ENCODE peak calls at places on chromosomes 5 and 9, in five cellular contexts. W is mucosa of descending colon; Y is CD8-positive, alpha-beta T cell; N is endothelial cell of umbilical vein; X is HCT116. O is an unnamed sample.

GRCh38 chr5:91189480-91190332 is 193.4 kb downstream of the ARRDC3 start:
- DNase-seq in W (no peak), Y (no peak), N (peak; percentile 87), X (peak; percentile 28), O (peak; percentile 29)

GRCh38 chr5:104793031-104793430 is 1230.4 kb upstream of the NUDT12 start:
- DNase-seq in W (no peak), Y (no peak), N (no peak), X (no peak), O (no peak)

GRCh38 chr5:318341-318897 is 3.1 kb upstream of the AHRR start:
- DNase-seq in W (no peak), Y (no peak), N (no peak), X (peak; percentile 48), O (no peak)

GRCh38 chr9:37639109-37639748 is 11.5 kb upstream of the FRMPD1 start:
- DNase-seq in W (no peak), Y (no peak), N (no peak), X (no peak), O (peak; percentile 58)

GRCh38 chr5:154244476-154244875 is 53.9 kb downstream of the GALNT10 start:
- DNase-seq in W (no peak), Y (no peak), N (no peak), X (no peak), O (no peak)

GRCh38 chr5:137752873-137753226 is 1.3 kb downstream of the HNRNPA0 start:
- DNase-seq in W (no peak), Y (peak; percentile 29), N (peak; percentile 38), X (no peak), O (peak; percentile 20)

GRCh38 chr5:180915924-180916323 is 17.0 kb downstream of the BTNL8 start:
- DNase-seq in W (no peak), Y (no peak), N (no peak), X (no peak), O (peak; percentile 12)

GRCh38 chr5:87116821-87117512 is 150.7 kb upstream of the RASA1 start:
- DNase-seq in W (no peak), Y (no peak), N (no peak), X (no peak), O (peak; percentile 61)

GRCh38 chr5:59600998-59601397 is 292.5 kb downstream of the PDE4D start:
- DNase-seq in W (no peak), Y (no peak), N (no peak), X (no peak), O (no peak)

GRCh38 chr9:76905984-76906861 is at the start of gene PRUNE2:
- DNase-seq in W (peak; percentile 90), Y (no peak), N (peak; percentile 66), X (no peak), O (peak; percentile 50)

GRCh38 chr5:179225387-179225786 is 119.9 kb downstream of the ADAMTS2 start:
- DNase-seq in W (no peak), Y (no peak), N (no peak), X (no peak), O (no peak)

DNA sequence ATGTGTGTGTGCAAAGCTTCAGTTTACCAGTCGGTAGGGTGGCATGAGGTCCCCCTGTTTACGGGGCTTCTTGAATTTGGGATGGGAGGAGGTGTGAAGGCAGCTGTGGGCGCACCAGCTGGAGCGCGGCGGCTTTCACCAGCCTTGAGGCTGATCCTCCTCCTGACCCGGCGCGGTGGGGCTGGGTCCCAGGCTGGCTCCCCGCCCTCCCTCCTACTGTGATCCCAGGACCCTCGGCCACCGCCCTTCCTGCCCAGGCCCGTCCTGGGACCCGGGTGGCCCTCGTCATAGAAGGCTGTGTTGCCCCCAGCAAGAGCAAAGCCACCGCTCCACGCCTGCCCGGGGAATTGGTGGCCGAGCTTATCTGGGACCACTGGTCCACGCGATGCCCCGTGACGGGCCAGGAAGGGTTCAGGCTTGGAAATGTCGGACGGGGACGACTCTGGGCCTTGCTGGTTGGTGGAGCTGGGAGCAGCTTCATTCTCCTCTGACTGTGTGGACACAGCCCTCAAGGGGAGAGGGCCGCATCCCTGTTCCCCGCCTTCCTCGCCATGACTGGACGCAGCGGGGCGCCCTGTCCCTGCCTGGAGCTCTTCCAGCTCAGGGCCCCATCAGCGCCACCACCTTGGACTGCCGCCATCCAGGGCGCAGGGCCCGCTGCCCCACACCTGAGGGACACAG is 271.1 kb upstream of the IRX1 start:
- DNase-seq in W (no peak), Y (no peak), N (no peak), X (no peak), O (no peak)
- TF ChIP-seq CTCF in W (no peak), Y (no peak), N (no peak), X (no peak), O (no peak)

DNA sequence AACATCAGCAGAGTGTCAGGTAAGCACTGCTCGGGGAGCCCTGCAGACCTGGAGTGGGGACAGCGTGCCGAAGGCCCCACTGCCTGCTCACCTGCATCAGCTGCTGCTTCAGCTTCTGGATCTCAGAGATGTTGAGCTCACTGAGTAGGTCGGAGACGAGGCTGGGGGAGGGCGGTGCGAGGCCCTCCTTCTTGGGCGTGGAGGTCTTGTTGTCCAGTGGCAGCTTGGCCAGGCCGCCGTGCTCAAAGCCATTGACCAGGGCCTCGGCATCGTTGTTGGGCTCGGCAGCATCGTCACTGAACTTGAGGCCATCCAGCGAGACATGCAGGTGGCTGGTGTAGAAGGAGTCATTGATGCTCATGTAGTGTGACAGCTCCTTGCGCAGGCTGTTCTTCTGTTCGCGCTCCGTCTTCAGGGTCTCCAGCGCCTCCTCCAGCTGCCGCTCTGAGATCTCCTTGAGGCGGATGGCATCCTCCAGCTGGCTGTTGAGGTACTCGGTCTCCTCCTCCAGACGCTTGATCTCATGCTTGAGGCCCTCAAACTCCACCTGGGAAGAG is 44.3 kb downstream of the BICD2 start:
- DNase-seq in W (no peak), Y (no peak), N (no peak), X (no peak), O (no peak)
- H3K36me3 ChIP-seq in W (peaks cover 11% of the 10 kb centered on the region), Y (peaks cover 22% of the 10 kb centered on the region), N (peaks cover 14% of the 10 kb centered on the region), X (peaks cover 26% of the 10 kb centered on the region), O (peaks cover 43% of the 10 kb centered on the region)

DNA sequence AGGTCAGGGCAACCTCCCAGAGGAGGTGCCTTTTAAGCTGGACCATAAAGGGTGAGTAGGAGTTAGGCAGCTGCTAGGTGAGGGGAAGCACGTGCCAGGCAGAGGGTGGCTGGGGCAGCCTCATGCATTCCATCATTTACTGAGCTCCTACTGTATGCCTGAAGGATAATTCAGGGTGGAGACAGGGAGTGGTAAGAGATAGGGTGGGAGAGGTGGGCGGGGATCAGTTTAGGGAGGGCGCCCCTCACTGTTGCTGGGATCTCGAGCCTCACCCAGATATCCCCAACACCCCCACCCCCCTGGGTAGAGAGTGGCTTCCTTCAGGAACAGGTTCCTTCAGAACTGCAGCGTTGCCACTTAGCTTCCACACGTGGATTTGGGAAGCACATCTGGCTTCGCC is 74.5 kb upstream of the ASS1 start:
- DNase-seq in W (no peak), Y (no peak), N (no peak), X (no peak), O (no peak)
- H3K4me3 ChIP-seq in W (no peak overlapping the region), Y (no peak overlapping the region), N (no peak overlapping the region), X (no peak overlapping the region), O (no peak overlapping the region)

GRCh38 chr5:96843140-96843539 is 33.2 kb upstream of the ERAP2 start:
- DNase-seq in W (no peak), Y (no peak), N (no peak), X (no peak), O (no peak)
- TF ChIP-seq CTCF in W (no peak), Y (no peak), N (no peak), X (no peak), O (no peak)

DNA sequence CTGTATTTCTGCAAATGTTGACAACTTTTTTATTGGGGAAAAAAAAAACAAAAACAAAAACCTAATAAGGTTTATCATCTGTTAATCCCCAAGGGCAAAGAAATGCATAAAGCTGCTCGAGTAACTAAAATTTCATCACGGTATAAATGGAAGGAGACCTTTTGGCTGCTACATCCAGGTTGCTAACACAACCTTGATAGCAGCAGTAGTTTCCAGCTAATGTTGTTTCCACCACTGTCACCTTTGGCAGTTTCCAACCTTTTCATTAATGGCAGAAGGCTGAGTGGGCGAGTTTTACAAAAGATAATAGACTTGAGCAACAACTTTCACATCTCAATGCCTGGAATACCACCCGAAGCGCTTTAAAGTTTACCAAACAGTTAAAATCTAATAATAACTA is 8.5 kb downstream of the PAIP1 start:
- DNase-seq in W (no peak), Y (no peak), N (no peak), X (no peak), O (no peak)
- H3K36me3 ChIP-seq in W (no peaks in the 10 kb centered on the region), Y (peaks cover 20% of the 10 kb centered on the region), N (peaks cover 36% of the 10 kb centered on the region), X (peaks cover 55% of the 10 kb centered on the region), O (peaks cover 11% of the 10 kb centered on the region)

DNA sequence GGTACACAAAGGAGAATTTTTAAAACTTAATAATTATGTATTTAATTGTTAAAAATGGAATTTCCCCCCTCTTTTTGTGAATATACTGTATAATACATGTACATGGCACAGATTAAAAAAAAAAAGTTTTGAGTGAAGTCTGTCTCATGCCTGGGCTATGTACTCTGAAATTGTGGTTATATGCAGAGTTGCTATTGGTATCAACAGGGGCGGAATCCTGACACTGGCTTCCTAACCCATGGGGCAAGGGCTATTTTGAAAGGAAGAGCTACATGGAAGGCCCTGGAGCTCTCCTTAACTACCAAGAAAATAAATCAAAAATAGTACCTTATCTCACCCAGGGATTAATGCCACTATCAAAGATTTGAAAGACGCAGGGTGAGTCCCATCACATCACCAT is 865 bp upstream of the FAM193B start:
- DNase-seq in W (no peak), Y (no peak), N (no peak), X (no peak), O (no peak)
- H3K4me3 ChIP-seq in W (no peak overlapping the region), Y (no peak overlapping the region), N (no peak overlapping the region), X (no peak overlapping the region), O (no peak overlapping the region)

GRCh38 chr9:85248514-85249312 is 493.0 kb downstream of the AGTPBP1 start:
- DNase-seq in W (no peak), Y (no peak), N (no peak), X (no peak), O (peak; percentile 79)
- TF ChIP-seq CTCF in W (no peak), Y (no peak), N (no peak), X (no peak), O (no peak)

GRCh38 chr5:131436081-131436480 is 172.2 kb downstream of the CDC42SE2 start:
- DNase-seq in W (no peak), Y (no peak), N (no peak), X (no peak), O (no peak)

GRCh38 chr5:131426011-131426410 is 162.2 kb downstream of the CDC42SE2 start:
- DNase-seq in W (no peak), Y (no peak), N (no peak), X (no peak), O (no peak)

GRCh38 chr5:131430794-131431193 is 166.9 kb downstream of the CDC42SE2 start:
- DNase-seq in W (no peak), Y (no peak), N (no peak), X (no peak), O (no peak)

GRCh38 chr5:131431794-131432193 is 167.9 kb downstream of the CDC42SE2 start:
- DNase-seq in W (no peak), Y (no peak), N (no peak), X (no peak), O (no peak)
- H3K36me3 ChIP-seq in W (no peaks in the 10 kb centered on the region), Y (peaks cover 61% of the 10 kb centered on the region), N (peaks cover 6% of the 10 kb centered on the region), X (peaks cover 23% of the 10 kb centered on the region), O (peaks cover 9% of the 10 kb centered on the region)